ENCODE peak calls at places on chromosomes 11 and 22, in seven cellular contexts. One of them, this sample, is unnamed.

GRCh38 chr11:119774180-119774763 is 45.3 kb upstream of the NECTIN1 start:
- DNase-seq in transverse colon: no peak
- DNase-seq in ovary: no peak
- DNase-seq in pancreas: no peak
- DNase-seq in dorsolateral prefrontal cortex: peak
- DNase-seq in CD4-positive, CD25-positive, alpha-beta regulatory T cell: peak
- DNase-seq in mammary epithelial cell: peak
- DNase-seq in this sample: no peak

GRCh38 chr11:19311306-19312030 is 70.7 kb upstream of the E2F8 start:
- DNase-seq in transverse colon: peak
- DNase-seq in ovary: peak
- DNase-seq in pancreas: peak
- DNase-seq in dorsolateral prefrontal cortex: no peak
- DNase-seq in CD4-positive, CD25-positive, alpha-beta regulatory T cell: peak
- DNase-seq in mammary epithelial cell: peak
- DNase-seq in this sample: peak

GRCh38 chr11:42239102-42239501 is 779.6 kb upstream of the LRRC4C start:
- DNase-seq in transverse colon: no peak
- DNase-seq in ovary: no peak
- DNase-seq in pancreas: no peak
- DNase-seq in dorsolateral prefrontal cortex: no peak
- DNase-seq in CD4-positive, CD25-positive, alpha-beta regulatory T cell: no peak
- DNase-seq in mammary epithelial cell: peak
- DNase-seq in this sample: no peak

GRCh38 chr11:125300791-125301218 is 136.3 kb downstream of the PKNOX2 start:
- DNase-seq in transverse colon: no peak
- DNase-seq in ovary: no peak
- DNase-seq in pancreas: peak
- DNase-seq in dorsolateral prefrontal cortex: no peak
- DNase-seq in CD4-positive, CD25-positive, alpha-beta regulatory T cell: no peak
- DNase-seq in mammary epithelial cell: peak
- DNase-seq in this sample: no peak

GRCh38 chr11:69588270-69588669 is 52.7 kb upstream of the CCND1 start:
- DNase-seq in transverse colon: no peak
- DNase-seq in ovary: no peak
- DNase-seq in pancreas: no peak
- DNase-seq in dorsolateral prefrontal cortex: no peak
- DNase-seq in CD4-positive, CD25-positive, alpha-beta regulatory T cell: no peak
- DNase-seq in mammary epithelial cell: peak
- DNase-seq in this sample: no peak

GRCh38 chr22:25053153-25053805 is 100.8 kb downstream of the KIAA1671 start:
- DNase-seq in transverse colon: peak
- DNase-seq in ovary: no peak
- DNase-seq in pancreas: no peak
- DNase-seq in dorsolateral prefrontal cortex: no peak
- DNase-seq in CD4-positive, CD25-positive, alpha-beta regulatory T cell: no peak
- DNase-seq in mammary epithelial cell: peak
- DNase-seq in this sample: no peak

GRCh38 chr11:102850973-102851745 is 7.8 kb upstream of the MMP3 start:
- DNase-seq in transverse colon: peak
- DNase-seq in ovary: no peak
- DNase-seq in pancreas: no peak
- DNase-seq in dorsolateral prefrontal cortex: no peak
- DNase-seq in CD4-positive, CD25-positive, alpha-beta regulatory T cell: no peak
- DNase-seq in mammary epithelial cell: peak
- DNase-seq in this sample: no peak

GRCh38 chr11:128929991-128930390 is 12.7 kb downstream of the TP53AIP1 start:
- DNase-seq in transverse colon: no peak
- DNase-seq in ovary: no peak
- DNase-seq in pancreas: no peak
- DNase-seq in dorsolateral prefrontal cortex: no peak
- DNase-seq in CD4-positive, CD25-positive, alpha-beta regulatory T cell: no peak
- DNase-seq in mammary epithelial cell: no peak
- DNase-seq in this sample: no peak

GRCh38 chr11:34495724-34496377 is 17.7 kb downstream of the ELF5 start:
- DNase-seq in transverse colon: no peak
- DNase-seq in ovary: no peak
- DNase-seq in pancreas: no peak
- DNase-seq in dorsolateral prefrontal cortex: no peak
- DNase-seq in CD4-positive, CD25-positive, alpha-beta regulatory T cell: no peak
- DNase-seq in mammary epithelial cell: peak
- DNase-seq in this sample: no peak

GRCh38 chr22:36331912-36332622 is 55.7 kb downstream of the MYH9 start:
- DNase-seq in transverse colon: peak
- DNase-seq in ovary: peak
- DNase-seq in pancreas: peak
- DNase-seq in dorsolateral prefrontal cortex: no peak
- DNase-seq in CD4-positive, CD25-positive, alpha-beta regulatory T cell: peak
- DNase-seq in mammary epithelial cell: no peak
- DNase-seq in this sample: no peak

GRCh38 chr11:91293119-91293518 is 931.5 kb upstream of the FAT3 start:
- DNase-seq in transverse colon: no peak
- DNase-seq in ovary: no peak
- DNase-seq in pancreas: no peak
- DNase-seq in dorsolateral prefrontal cortex: no peak
- DNase-seq in CD4-positive, CD25-positive, alpha-beta regulatory T cell: no peak
- DNase-seq in mammary epithelial cell: no peak
- DNase-seq in this sample: no peak

GRCh38 chr11:70376621-70377020 is 21.7 kb upstream of the CTTN start:
- DNase-seq in transverse colon: no peak
- DNase-seq in ovary: no peak
- DNase-seq in pancreas: no peak
- DNase-seq in dorsolateral prefrontal cortex: no peak
- DNase-seq in CD4-positive, CD25-positive, alpha-beta regulatory T cell: no peak
- DNase-seq in mammary epithelial cell: no peak
- DNase-seq in this sample: no peak

GRCh38 chr11:105236631-105237030 is 97.1 kb upstream of the CARD18 start:
- DNase-seq in transverse colon: no peak
- DNase-seq in ovary: no peak
- DNase-seq in pancreas: no peak
- DNase-seq in dorsolateral prefrontal cortex: no peak
- DNase-seq in CD4-positive, CD25-positive, alpha-beta regulatory T cell: no peak
- DNase-seq in mammary epithelial cell: no peak
- DNase-seq in this sample: no peak

GRCh38 chr11:35281169-35281591 is 138.2 kb downstream of the SLC1A2 start:
- DNase-seq in transverse colon: no peak
- DNase-seq in ovary: no peak
- DNase-seq in pancreas: no peak
- DNase-seq in dorsolateral prefrontal cortex: no peak
- DNase-seq in CD4-positive, CD25-positive, alpha-beta regulatory T cell: no peak
- DNase-seq in mammary epithelial cell: no peak
- DNase-seq in this sample: no peak

GRCh38 chr11:36672815-36673450 is 74.9 kb upstream of the RAG2 start:
- DNase-seq in transverse colon: no peak
- DNase-seq in ovary: no peak
- DNase-seq in pancreas: no peak
- DNase-seq in dorsolateral prefrontal cortex: no peak
- DNase-seq in CD4-positive, CD25-positive, alpha-beta regulatory T cell: peak
- DNase-seq in mammary epithelial cell: peak
- DNase-seq in this sample: peak

GRCh38 chr11:12239396-12240298 is 129.3 kb downstream of the MICAL2 start:
- DNase-seq in transverse colon: no peak
- DNase-seq in ovary: no peak
- DNase-seq in pancreas: peak
- DNase-seq in dorsolateral prefrontal cortex: no peak
- DNase-seq in CD4-positive, CD25-positive, alpha-beta regulatory T cell: no peak
- DNase-seq in mammary epithelial cell: no peak
- DNase-seq in this sample: no peak

GRCh38 chr11:3014314-3014938 is 22.3 kb upstream of the NAP1L4 start:
- DNase-seq in transverse colon: peak
- DNase-seq in ovary: no peak
- DNase-seq in pancreas: no peak
- DNase-seq in dorsolateral prefrontal cortex: peak
- DNase-seq in CD4-positive, CD25-positive, alpha-beta regulatory T cell: peak
- DNase-seq in mammary epithelial cell: no peak
- DNase-seq in this sample: no peak

GRCh38 chr11:13963169-13963948 is 836 bp downstream of the SPON1 start:
- DNase-seq in transverse colon: peak
- DNase-seq in ovary: peak
- DNase-seq in pancreas: no peak
- DNase-seq in dorsolateral prefrontal cortex: no peak
- DNase-seq in CD4-positive, CD25-positive, alpha-beta regulatory T cell: peak
- DNase-seq in mammary epithelial cell: no peak
- DNase-seq in this sample: no peak

GRCh38 chr11:68979931-68980775 is 633 bp downstream of the MRGPRD start:
- DNase-seq in transverse colon: peak
- DNase-seq in ovary: no peak
- DNase-seq in pancreas: no peak
- DNase-seq in dorsolateral prefrontal cortex: peak
- DNase-seq in CD4-positive, CD25-positive, alpha-beta regulatory T cell: no peak
- DNase-seq in mammary epithelial cell: no peak
- DNase-seq in this sample: no peak

GRCh38 chr11:12242071-12242672 is 131.8 kb downstream of the MICAL2 start:
- DNase-seq in transverse colon: no peak
- DNase-seq in ovary: no peak
- DNase-seq in pancreas: peak
- DNase-seq in dorsolateral prefrontal cortex: no peak
- DNase-seq in CD4-positive, CD25-positive, alpha-beta regulatory T cell: peak
- DNase-seq in mammary epithelial cell: no peak
- DNase-seq in this sample: no peak

GRCh38 chr22:27170491-27170890 is 513.1 kb downstream of the MIAT start:
- DNase-seq in transverse colon: no peak
- DNase-seq in ovary: peak
- DNase-seq in pancreas: peak
- DNase-seq in dorsolateral prefrontal cortex: no peak
- DNase-seq in CD4-positive, CD25-positive, alpha-beta regulatory T cell: no peak
- DNase-seq in mammary epithelial cell: no peak
- DNase-seq in this sample: no peak

GRCh38 chr22:20994128-20994901 is 7.6 kb downstream of the THAP7 start:
- DNase-seq in transverse colon: no peak
- DNase-seq in ovary: no peak
- DNase-seq in pancreas: no peak
- DNase-seq in dorsolateral prefrontal cortex: no peak
- DNase-seq in CD4-positive, CD25-positive, alpha-beta regulatory T cell: no peak
- DNase-seq in mammary epithelial cell: no peak
- DNase-seq in this sample: no peak

GRCh38 chr11:48034926-48035876 is 54.8 kb downstream of the PTPRJ start:
- DNase-seq in transverse colon: peak
- DNase-seq in ovary: no peak
- DNase-seq in pancreas: no peak
- DNase-seq in dorsolateral prefrontal cortex: no peak
- DNase-seq in CD4-positive, CD25-positive, alpha-beta regulatory T cell: no peak
- DNase-seq in mammary epithelial cell: no peak
- DNase-seq in this sample: no peak
- H3K27ac ChIP-seq in transverse colon: no peak
- H3K27ac ChIP-seq in ovary: no peak
- H3K27ac ChIP-seq in pancreas: no peak
- H3K27ac ChIP-seq in dorsolateral prefrontal cortex: peak
- H3K27ac ChIP-seq in CD4-positive, CD25-positive, alpha-beta regulatory T cell: peak
- H3K27ac ChIP-seq in mammary epithelial cell: no peak
- H3K27ac ChIP-seq in this sample: no peak

GRCh38 chr11:72719551-72719950 is 32.7 kb downstream of the ARAP1 start:
- DNase-seq in transverse colon: no peak
- DNase-seq in ovary: no peak
- DNase-seq in pancreas: no peak
- DNase-seq in dorsolateral prefrontal cortex: no peak
- DNase-seq in CD4-positive, CD25-positive, alpha-beta regulatory T cell: no peak
- DNase-seq in mammary epithelial cell: no peak
- DNase-seq in this sample: no peak
- H3K27ac ChIP-seq in transverse colon: peak
- H3K27ac ChIP-seq in ovary: no peak
- H3K27ac ChIP-seq in pancreas: peak
- H3K27ac ChIP-seq in dorsolateral prefrontal cortex: no peak
- H3K27ac ChIP-seq in CD4-positive, CD25-positive, alpha-beta regulatory T cell: no peak
- H3K27ac ChIP-seq in mammary epithelial cell: no peak
- H3K27ac ChIP-seq in this sample: no peak

DNA sequence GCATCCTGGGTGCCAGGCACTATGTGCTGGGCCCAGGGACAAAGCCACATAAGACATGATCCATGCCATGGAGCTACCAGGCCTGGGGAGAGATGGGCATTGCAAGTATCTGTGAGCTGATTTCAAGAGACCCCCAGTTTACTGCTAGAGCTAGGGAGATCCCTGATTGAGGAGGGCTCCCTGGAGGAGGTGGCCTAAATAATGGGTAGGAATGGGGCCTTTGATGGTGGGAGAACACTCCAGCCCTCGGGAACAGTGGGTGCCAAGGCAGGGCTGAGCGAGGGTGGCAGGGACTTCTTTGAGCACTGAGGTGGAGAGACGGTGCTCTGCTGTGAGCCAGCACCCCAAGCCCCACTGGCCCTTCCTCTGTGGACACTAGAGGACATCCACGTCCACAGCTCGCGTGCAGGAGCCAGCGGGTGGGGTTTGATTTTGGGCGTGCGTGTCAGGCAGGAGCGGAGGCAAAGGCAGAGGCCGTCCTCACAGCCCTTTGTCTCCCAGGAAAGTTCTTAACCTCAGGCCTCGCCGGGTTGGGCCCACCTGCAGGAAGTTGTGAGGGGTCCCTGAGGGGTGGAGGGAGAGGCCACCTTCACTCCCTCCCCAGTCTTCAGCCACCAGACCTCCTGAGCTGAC is 52.9 kb upstream of the PPARA start:
- DNase-seq in transverse colon: no peak
- DNase-seq in ovary: no peak
- DNase-seq in pancreas: no peak
- DNase-seq in dorsolateral prefrontal cortex: no peak
- DNase-seq in CD4-positive, CD25-positive, alpha-beta regulatory T cell: no peak
- DNase-seq in mammary epithelial cell: no peak
- DNase-seq in this sample: no peak
- H3K27ac ChIP-seq in transverse colon: no peak
- H3K27ac ChIP-seq in ovary: peak
- H3K27ac ChIP-seq in pancreas: no peak
- H3K27ac ChIP-seq in dorsolateral prefrontal cortex: peak
- H3K27ac ChIP-seq in CD4-positive, CD25-positive, alpha-beta regulatory T cell: no peak
- H3K27ac ChIP-seq in mammary epithelial cell: no peak
- H3K27ac ChIP-seq in this sample: no peak

GRCh38 chr11:65713212-65713969 is 1.3 kb downstream of the KAT5 start:
- DNase-seq in transverse colon: no peak
- DNase-seq in ovary: no peak
- DNase-seq in pancreas: no peak
- DNase-seq in dorsolateral prefrontal cortex: no peak
- DNase-seq in CD4-positive, CD25-positive, alpha-beta regulatory T cell: no peak
- DNase-seq in mammary epithelial cell: no peak
- DNase-seq in this sample: no peak
- H3K27ac ChIP-seq in transverse colon: peak
- H3K27ac ChIP-seq in ovary: no peak
- H3K27ac ChIP-seq in pancreas: no peak
- H3K27ac ChIP-seq in dorsolateral prefrontal cortex: no peak
- H3K27ac ChIP-seq in CD4-positive, CD25-positive, alpha-beta regulatory T cell: peak
- H3K27ac ChIP-seq in mammary epithelial cell: no peak
- H3K27ac ChIP-seq in this sample: no peak